ENCODE peak calls at places on chromosomes 4 and X, in seven cellular contexts. One of them, this sample, is unnamed. For H3K9me3 and H3K4me1, the result is how much of the 10 kb centered on the place peaks cover.

GRCh38 chrX:55201930-55202579 is 18.1 kb upstream of the PAGE5 start:
- DNase-seq in CD4-positive, CD25-positive, alpha-beta regulatory T cell: no peak
- DNase-seq in body of pancreas: no peak
- DNase-seq in tibial artery: no peak
- DNase-seq in OCI-LY7: no peak
- DNase-seq in CD8-positive, alpha-beta memory T cell: no peak
- DNase-seq in heart left ventricle: no peak
- DNase-seq in this sample: no peak

GRCh38 chr4:140112576-140112975 is 41.4 kb downstream of the MAML3 start:
- DNase-seq in heart left ventricle: no peak
- DNase-seq in body of pancreas: no peak
- DNase-seq in CD8-positive, alpha-beta memory T cell: no peak
- DNase-seq in tibial artery: no peak
- DNase-seq in CD4-positive, CD25-positive, alpha-beta regulatory T cell: no peak
- DNase-seq in OCI-LY7: no peak
- DNase-seq in this sample: no peak

GRCh38 chrX:937391-937790 is 275.1 kb downstream of the CRLF2 start:
- DNase-seq in CD8-positive, alpha-beta memory T cell: no peak
- DNase-seq in OCI-LY7: no peak
- DNase-seq in tibial artery: no peak
- DNase-seq in CD4-positive, CD25-positive, alpha-beta regulatory T cell: no peak
- DNase-seq in heart left ventricle: no peak
- DNase-seq in body of pancreas: no peak
- DNase-seq in this sample: no peak

GRCh38 chrX:131830400-131831184 is 192.5 kb upstream of the STK26 start:
- DNase-seq in CD4-positive, CD25-positive, alpha-beta regulatory T cell: peak
- DNase-seq in tibial artery: peak
- DNase-seq in body of pancreas: peak
- DNase-seq in OCI-LY7: peak
- DNase-seq in CD8-positive, alpha-beta memory T cell: peak
- DNase-seq in heart left ventricle: peak
- DNase-seq in this sample: peak

GRCh38 chr4:171629737-171630136 is 183.5 kb upstream of the GALNTL6 start:
- DNase-seq in body of pancreas: no peak
- DNase-seq in heart left ventricle: no peak
- DNase-seq in OCI-LY7: no peak
- DNase-seq in CD4-positive, CD25-positive, alpha-beta regulatory T cell: no peak
- DNase-seq in CD8-positive, alpha-beta memory T cell: no peak
- DNase-seq in tibial artery: no peak
- DNase-seq in this sample: no peak

GRCh38 chrX:46072776-46073175 is 472.4 kb downstream of the ZNF674 start:
- DNase-seq in tibial artery: no peak
- DNase-seq in heart left ventricle: no peak
- DNase-seq in CD8-positive, alpha-beta memory T cell: no peak
- DNase-seq in OCI-LY7: no peak
- DNase-seq in body of pancreas: no peak
- DNase-seq in CD4-positive, CD25-positive, alpha-beta regulatory T cell: no peak
- DNase-seq in this sample: no peak

GRCh38 chr4:56691425-56691824 is 10.3 kb upstream of the HOPX start:
- DNase-seq in heart left ventricle: no peak
- DNase-seq in tibial artery: no peak
- DNase-seq in body of pancreas: no peak
- DNase-seq in CD8-positive, alpha-beta memory T cell: no peak
- DNase-seq in OCI-LY7: no peak
- DNase-seq in CD4-positive, CD25-positive, alpha-beta regulatory T cell: no peak
- DNase-seq in this sample: no peak

GRCh38 chr4:170256807-170257206 is 167.1 kb upstream of the AADAT start:
- DNase-seq in body of pancreas: no peak
- DNase-seq in tibial artery: no peak
- DNase-seq in CD8-positive, alpha-beta memory T cell: no peak
- DNase-seq in CD4-positive, CD25-positive, alpha-beta regulatory T cell: no peak
- DNase-seq in heart left ventricle: no peak
- DNase-seq in OCI-LY7: no peak
- DNase-seq in this sample: no peak

GRCh38 chrX:13389501-13389900 is 69.6 kb upstream of the ATXN3L start:
- DNase-seq in tibial artery: no peak
- DNase-seq in CD8-positive, alpha-beta memory T cell: no peak
- DNase-seq in CD4-positive, CD25-positive, alpha-beta regulatory T cell: no peak
- DNase-seq in body of pancreas: no peak
- DNase-seq in heart left ventricle: no peak
- DNase-seq in OCI-LY7: no peak
- DNase-seq in this sample: no peak

GRCh38 chr4:84474107-84474506 is 25.0 kb downstream of the NKX6-1 start:
- DNase-seq in heart left ventricle: no peak
- DNase-seq in CD4-positive, CD25-positive, alpha-beta regulatory T cell: no peak
- DNase-seq in OCI-LY7: no peak
- DNase-seq in CD8-positive, alpha-beta memory T cell: no peak
- DNase-seq in body of pancreas: no peak
- DNase-seq in tibial artery: no peak
- DNase-seq in this sample: no peak

GRCh38 chr4:112436987-112437386 is 79.0 kb downstream of the NEUROG2 start:
- DNase-seq in CD8-positive, alpha-beta memory T cell: no peak
- DNase-seq in tibial artery: no peak
- DNase-seq in OCI-LY7: no peak
- DNase-seq in body of pancreas: no peak
- DNase-seq in CD4-positive, CD25-positive, alpha-beta regulatory T cell: no peak
- DNase-seq in heart left ventricle: no peak
- DNase-seq in this sample: no peak

GRCh38 chrX:11239230-11239629 is 54.0 kb upstream of the AMELX start:
- DNase-seq in OCI-LY7: no peak
- DNase-seq in tibial artery: no peak
- DNase-seq in heart left ventricle: no peak
- DNase-seq in CD4-positive, CD25-positive, alpha-beta regulatory T cell: no peak
- DNase-seq in body of pancreas: no peak
- DNase-seq in CD8-positive, alpha-beta memory T cell: no peak
- DNase-seq in this sample: peak

GRCh38 chrX:15468036-15468435 is 25.1 kb downstream of the PIR start:
- DNase-seq in CD8-positive, alpha-beta memory T cell: no peak
- DNase-seq in body of pancreas: peak
- DNase-seq in tibial artery: no peak
- DNase-seq in CD4-positive, CD25-positive, alpha-beta regulatory T cell: no peak
- DNase-seq in heart left ventricle: no peak
- DNase-seq in OCI-LY7: peak
- DNase-seq in this sample: peak

GRCh38 chr4:118338981-118339765 is 13.6 kb downstream of the PRSS12 start:
- DNase-seq in heart left ventricle: no peak
- DNase-seq in tibial artery: no peak
- DNase-seq in OCI-LY7: no peak
- DNase-seq in CD4-positive, CD25-positive, alpha-beta regulatory T cell: no peak
- DNase-seq in body of pancreas: no peak
- DNase-seq in CD8-positive, alpha-beta memory T cell: no peak
- DNase-seq in this sample: peak

GRCh38 chrX:48782795-48783194 is 3.6 kb upstream of the GATA1 start:
- DNase-seq in body of pancreas: no peak
- DNase-seq in CD8-positive, alpha-beta memory T cell: no peak
- DNase-seq in heart left ventricle: no peak
- DNase-seq in CD4-positive, CD25-positive, alpha-beta regulatory T cell: no peak
- DNase-seq in OCI-LY7: no peak
- DNase-seq in tibial artery: no peak
- DNase-seq in this sample: no peak
- H3K9me3 ChIP-seq in body of pancreas: under half
- H3K9me3 ChIP-seq in CD8-positive, alpha-beta memory T cell: under half
- H3K9me3 ChIP-seq in heart left ventricle: under half
- H3K9me3 ChIP-seq in CD4-positive, CD25-positive, alpha-beta regulatory T cell: under half
- H3K9me3 ChIP-seq in OCI-LY7: under half
- H3K9me3 ChIP-seq in tibial artery: under half
- H3K9me3 ChIP-seq in this sample: under half

GRCh38 chr4:102789317-102789717 is 28.5 kb upstream of the MANBA start:
- DNase-seq in heart left ventricle: no peak
- DNase-seq in body of pancreas: no peak
- DNase-seq in OCI-LY7: no peak
- DNase-seq in CD8-positive, alpha-beta memory T cell: no peak
- DNase-seq in tibial artery: no peak
- DNase-seq in CD4-positive, CD25-positive, alpha-beta regulatory T cell: no peak
- DNase-seq in this sample: no peak

GRCh38 chr4:102783006-102783405 is 22.2 kb upstream of the MANBA start:
- DNase-seq in CD8-positive, alpha-beta memory T cell: no peak
- DNase-seq in body of pancreas: no peak
- DNase-seq in CD4-positive, CD25-positive, alpha-beta regulatory T cell: no peak
- DNase-seq in heart left ventricle: no peak
- DNase-seq in OCI-LY7: no peak
- DNase-seq in tibial artery: no peak
- DNase-seq in this sample: no peak

GRCh38 chr4:102787944-102788343 is 27.2 kb upstream of the MANBA start:
- DNase-seq in body of pancreas: no peak
- DNase-seq in heart left ventricle: no peak
- DNase-seq in tibial artery: no peak
- DNase-seq in CD8-positive, alpha-beta memory T cell: no peak
- DNase-seq in CD4-positive, CD25-positive, alpha-beta regulatory T cell: no peak
- DNase-seq in OCI-LY7: no peak
- DNase-seq in this sample: no peak

GRCh38 chr4:102787096-102787867 is 26.5 kb upstream of the MANBA start:
- DNase-seq in heart left ventricle: no peak
- DNase-seq in CD8-positive, alpha-beta memory T cell: no peak
- DNase-seq in OCI-LY7: no peak
- DNase-seq in body of pancreas: no peak
- DNase-seq in CD4-positive, CD25-positive, alpha-beta regulatory T cell: no peak
- DNase-seq in tibial artery: no peak
- DNase-seq in this sample: no peak

GRCh38 chr4:102786279-102786678 is 25.5 kb upstream of the MANBA start:
- DNase-seq in OCI-LY7: no peak
- DNase-seq in CD8-positive, alpha-beta memory T cell: no peak
- DNase-seq in heart left ventricle: no peak
- DNase-seq in tibial artery: no peak
- DNase-seq in body of pancreas: no peak
- DNase-seq in CD4-positive, CD25-positive, alpha-beta regulatory T cell: no peak
- DNase-seq in this sample: no peak
- H3K4me1 ChIP-seq in OCI-LY7: under half
- H3K4me1 ChIP-seq in CD8-positive, alpha-beta memory T cell: under half
- H3K4me1 ChIP-seq in heart left ventricle: under half
- H3K4me1 ChIP-seq in tibial artery: under half
- H3K4me1 ChIP-seq in body of pancreas: under half
- H3K4me1 ChIP-seq in CD4-positive, CD25-positive, alpha-beta regulatory T cell: under half
- H3K4me1 ChIP-seq in this sample: under half

GRCh38 chr4:60923075-60923474 is 277.1 kb upstream of the ADGRL3 start:
- DNase-seq in OCI-LY7: no peak
- DNase-seq in CD4-positive, CD25-positive, alpha-beta regulatory T cell: no peak
- DNase-seq in CD8-positive, alpha-beta memory T cell: no peak
- DNase-seq in tibial artery: no peak
- DNase-seq in body of pancreas: no peak
- DNase-seq in heart left ventricle: no peak
- DNase-seq in this sample: no peak

GRCh38 chr4:60926624-60927023 is 273.5 kb upstream of the ADGRL3 start:
- DNase-seq in heart left ventricle: no peak
- DNase-seq in CD4-positive, CD25-positive, alpha-beta regulatory T cell: no peak
- DNase-seq in tibial artery: no peak
- DNase-seq in body of pancreas: no peak
- DNase-seq in OCI-LY7: no peak
- DNase-seq in CD8-positive, alpha-beta memory T cell: no peak
- DNase-seq in this sample: no peak
- H3K9me3 ChIP-seq in heart left ventricle: under half
- H3K9me3 ChIP-seq in CD4-positive, CD25-positive, alpha-beta regulatory T cell: under half
- H3K9me3 ChIP-seq in tibial artery: under half
- H3K9me3 ChIP-seq in body of pancreas: under half
- H3K9me3 ChIP-seq in OCI-LY7: under half
- H3K9me3 ChIP-seq in CD8-positive, alpha-beta memory T cell: under half
- H3K9me3 ChIP-seq in this sample: under half

GRCh38 chr4:159105063-159105414 is 2.2 kb downstream of the RAPGEF2 start:
- DNase-seq in tibial artery: no peak
- DNase-seq in heart left ventricle: no peak
- DNase-seq in CD4-positive, CD25-positive, alpha-beta regulatory T cell: no peak
- DNase-seq in OCI-LY7: no peak
- DNase-seq in CD8-positive, alpha-beta memory T cell: no peak
- DNase-seq in body of pancreas: no peak
- DNase-seq in this sample: no peak

GRCh38 chr4:159106636-159107035 is 3.8 kb downstream of the RAPGEF2 start:
- DNase-seq in tibial artery: no peak
- DNase-seq in OCI-LY7: no peak
- DNase-seq in heart left ventricle: no peak
- DNase-seq in body of pancreas: no peak
- DNase-seq in CD4-positive, CD25-positive, alpha-beta regulatory T cell: no peak
- DNase-seq in CD8-positive, alpha-beta memory T cell: no peak
- DNase-seq in this sample: no peak

GRCh38 chr4:159105761-159106243 is 2.9 kb downstream of the RAPGEF2 start:
- DNase-seq in CD4-positive, CD25-positive, alpha-beta regulatory T cell: no peak
- DNase-seq in heart left ventricle: no peak
- DNase-seq in tibial artery: no peak
- DNase-seq in body of pancreas: peak
- DNase-seq in CD8-positive, alpha-beta memory T cell: no peak
- DNase-seq in OCI-LY7: no peak
- DNase-seq in this sample: no peak

GRCh38 chr4:159108124-159108523 is 5.2 kb downstream of the RAPGEF2 start:
- DNase-seq in body of pancreas: no peak
- DNase-seq in heart left ventricle: no peak
- DNase-seq in OCI-LY7: no peak
- DNase-seq in tibial artery: no peak
- DNase-seq in CD4-positive, CD25-positive, alpha-beta regulatory T cell: no peak
- DNase-seq in CD8-positive, alpha-beta memory T cell: no peak
- DNase-seq in this sample: no peak

DNA sequence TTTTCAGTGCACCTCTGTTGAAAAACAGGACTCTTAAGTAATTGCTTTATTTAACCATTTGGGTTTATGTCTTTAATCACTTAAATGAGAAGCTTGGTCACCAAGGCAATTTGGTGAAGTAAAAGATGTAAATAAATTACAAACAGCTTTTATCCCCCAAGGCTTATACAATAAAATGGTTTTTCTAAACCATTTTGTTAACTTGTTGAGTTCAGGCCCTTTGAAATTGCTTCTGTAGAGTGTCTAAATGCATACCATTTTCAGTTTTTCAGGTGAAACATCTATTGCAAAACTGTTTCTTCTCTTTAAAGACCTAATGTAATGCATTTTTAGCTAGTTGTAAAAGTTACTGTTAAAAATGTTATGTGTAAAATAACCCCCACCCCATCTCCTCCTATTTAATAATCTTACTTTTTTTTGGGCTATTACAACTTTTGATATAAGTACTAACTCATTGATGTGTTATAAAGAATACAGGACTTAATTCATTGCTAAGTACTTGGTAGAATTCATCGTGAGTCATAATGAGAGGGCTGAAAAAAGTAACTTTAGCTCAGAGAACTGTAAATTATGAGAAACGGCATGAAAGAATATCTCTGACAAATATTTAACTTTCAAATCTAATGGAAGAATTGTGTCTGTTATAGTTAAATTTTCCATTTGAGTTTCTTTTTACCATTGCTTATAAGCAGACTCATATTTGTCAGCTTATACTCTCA is 4.5 kb downstream of the RAPGEF2 start:
- DNase-seq in OCI-LY7: no peak
- DNase-seq in heart left ventricle: no peak
- DNase-seq in body of pancreas: no peak
- DNase-seq in CD4-positive, CD25-positive, alpha-beta regulatory T cell: no peak
- DNase-seq in CD8-positive, alpha-beta memory T cell: no peak
- DNase-seq in tibial artery: no peak
- DNase-seq in this sample: no peak
- H3K4me1 ChIP-seq in OCI-LY7: under half
- H3K4me1 ChIP-seq in heart left ventricle: under half
- H3K4me1 ChIP-seq in body of pancreas: under half
- H3K4me1 ChIP-seq in CD4-positive, CD25-positive, alpha-beta regulatory T cell: under half
- H3K4me1 ChIP-seq in CD8-positive, alpha-beta memory T cell: under half
- H3K4me1 ChIP-seq in tibial artery: under half
- H3K4me1 ChIP-seq in this sample: under half

This sample was measured in small intestine.